ENCODE peak calls at places on chromosomes 4 and X, in eight cellular contexts. E is prostate gland, R is heart right ventricle, H is glutamatergic neuron, B is Calu3, P is foreskin fibroblast, D is fibroblast of lung, N is GM10248. G is an unnamed sample.

GRCh38 chr4:176380352-176381157 is 60.8 kb downstream of the SPCS3 start:
- DNase-seq in E (no peak), R (no peak), H (no peak), B (peak), P (no peak), D (no peak), N (no peak), G (no peak)

GRCh38 chr4:34010703-34011102 is 2233.6 kb downstream of the ARAP2 start:
- DNase-seq in E (no peak), R (no peak), H (no peak), B (no peak), P (no peak), D (no peak), N (no peak), G (no peak)

GRCh38 chr4:8336412-8337075 is 67.0 kb downstream of the HTRA3 start:
- DNase-seq in E (no peak), R (no peak), H (no peak), B (no peak), P (peak), D (no peak), N (no peak), G (no peak)

GRCh38 chr4:156976147-156976546 is 4.5 kb upstream of the PDGFC start:
- DNase-seq in E (no peak), R (no peak), H (no peak), B (no peak), P (peak), D (peak), N (no peak), G (no peak)

GRCh38 chr4:83013931-83014330 is 3.3 kb upstream of the LIN54 start:
- DNase-seq in E (no peak), R (no peak), H (no peak), B (no peak), P (no peak), D (no peak), N (no peak), G (no peak)

GRCh38 chr4:80137631-80138030 is 59.7 kb upstream of the PRDM8 start:
- DNase-seq in E (no peak), R (no peak), H (no peak), B (no peak), P (no peak), D (no peak), N (no peak), G (no peak)

GRCh38 chrX:44908198-44908597 is 35.2 kb downstream of the KDM6A start:
- DNase-seq in E (no peak), R (no peak), H (no peak), B (no peak), P (no peak), D (no peak), N (no peak), G (no peak)

GRCh38 chr4:44583393-44583792 is 68.0 kb downstream of the YIPF7 start:
- DNase-seq in E (no peak), R (no peak), H (no peak), B (no peak), P (no peak), D (no peak), N (no peak), G (no peak)

GRCh38 chr4:48654015-48654664 is 125.9 kb downstream of the FRYL start:
- DNase-seq in E (no peak), R (no peak), H (no peak), B (no peak), P (no peak), D (peak), N (no peak), G (no peak)

GRCh38 chr4:107931775-107932321 is 499 bp downstream of the CYP2U1 start:
- DNase-seq in E (peak), R (no peak), H (no peak), B (no peak), P (no peak), D (no peak), N (no peak), G (no peak)

GRCh38 chrX:12060489-12061260 is 77.6 kb upstream of the FRMPD4 start:
- DNase-seq in E (no peak), R (no peak), H (no peak), B (no peak), P (no peak), D (no peak), N (no peak), G (no peak)

GRCh38 chr4:19286924-19287323 is 964.8 kb upstream of the SLIT2 start:
- DNase-seq in E (no peak), R (no peak), H (no peak), B (no peak), P (no peak), D (no peak), N (no peak), G (no peak)

GRCh38 chr4:85318415-85318814 is 156.5 kb upstream of the ARHGAP24 start:
- DNase-seq in E (no peak), R (no peak), H (no peak), B (no peak), P (no peak), D (no peak), N (no peak), G (no peak)

GRCh38 chr4:6475492-6476020 is 3.1 kb upstream of the PPP2R2C start:
- DNase-seq in E (no peak), R (no peak), H (no peak), B (no peak), P (no peak), D (no peak), N (no peak), G (no peak)

GRCh38 chr4:78529569-78530209 is 21.9 kb upstream of the ANXA3 start:
- DNase-seq in E (no peak), R (no peak), H (no peak), B (no peak), P (peak), D (peak), N (no peak), G (no peak)

GRCh38 chr4:175641053-175641452 is 171.0 kb downstream of the GPM6A start:
- DNase-seq in E (no peak), R (no peak), H (no peak), B (no peak), P (no peak), D (no peak), N (no peak), G (no peak)

GRCh38 chr4:7282094-7282370 is 89.7 kb downstream of the SORCS2 start:
- DNase-seq in E (no peak), R (no peak), H (peak), B (no peak), P (no peak), D (no peak), N (no peak), G (no peak)

GRCh38 chr4:6221851-6222760 is 21.8 kb upstream of the JAKMIP1 start:
- DNase-seq in E (peak), R (peak), H (peak), B (no peak), P (no peak), D (no peak), N (peak), G (peak)

DNA sequence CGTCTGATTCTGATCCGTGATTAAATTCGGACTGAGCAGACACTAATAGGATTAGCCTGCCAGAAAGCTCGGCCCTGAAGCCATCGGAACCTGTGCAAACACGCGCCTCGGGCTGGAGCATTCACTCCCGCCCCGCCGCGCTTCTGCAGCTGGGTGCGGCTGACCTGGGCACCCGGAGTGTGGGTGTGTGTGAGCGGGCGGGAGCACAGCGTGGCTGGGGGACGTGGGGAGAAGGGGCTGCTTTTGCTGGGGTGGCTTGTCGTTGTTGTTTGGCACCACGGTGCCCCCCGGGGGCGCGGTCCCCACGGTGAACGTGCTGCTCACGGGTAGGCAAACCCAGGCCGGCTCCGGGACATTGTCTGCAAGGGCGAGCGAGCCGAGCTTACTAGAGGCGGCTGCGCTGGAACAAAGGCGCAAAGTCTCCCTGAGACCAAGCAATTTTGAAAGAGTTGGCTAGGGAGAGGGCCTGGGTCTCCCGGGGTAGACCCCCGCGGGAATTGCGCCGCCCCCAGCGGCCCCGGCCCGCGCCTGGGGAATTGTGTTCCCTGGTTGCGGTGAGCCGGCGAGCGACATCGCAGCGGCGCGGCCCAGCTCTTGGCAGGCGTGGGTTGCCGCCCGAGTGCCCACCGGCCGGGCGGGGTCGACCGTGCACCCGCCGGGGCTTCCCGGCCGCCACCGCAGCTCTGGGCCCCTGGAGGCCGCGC is 1.4 kb downstream of the MAMLD1 start:
- DNase-seq in E (no peak), R (peak), H (peak), B (peak), P (no peak), D (peak), N (no peak), G (peak)
- TF ChIP-seq CTCF in E (no peak), R (no peak), H (no peak), B (no peak), P (no peak), D (no peak), N (no peak), G (no peak)

GRCh38 chr4:143202824-143203223 is 18.1 kb downstream of the USP38 start:
- DNase-seq in E (no peak), R (no peak), H (no peak), B (no peak), P (no peak), D (peak), N (no peak), G (no peak)

GRCh38 chr4:143203577-143203976 is 18.9 kb downstream of the USP38 start:
- DNase-seq in E (no peak), R (no peak), H (no peak), B (no peak), P (no peak), D (no peak), N (no peak), G (no peak)

DNA sequence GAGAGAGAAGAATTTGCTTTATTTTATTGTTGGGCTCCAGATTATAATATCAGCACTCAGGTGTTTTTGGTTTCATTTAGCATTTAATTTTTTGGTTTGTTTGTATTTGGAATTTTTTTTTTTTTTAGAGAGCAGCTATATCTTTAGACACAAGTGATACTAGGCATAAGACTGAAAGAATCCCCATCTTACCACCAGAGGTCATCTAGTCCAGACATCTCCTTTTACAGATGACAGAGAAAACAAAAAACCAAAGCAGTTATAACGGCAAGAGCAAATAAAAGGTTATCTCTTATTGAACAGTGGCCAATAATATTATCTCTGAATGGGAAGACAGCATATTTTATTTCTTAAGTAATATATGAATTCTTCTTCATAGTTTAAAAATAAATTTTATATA is 22.8 kb downstream of the USP38 start:
- DNase-seq in E (no peak), R (no peak), H (no peak), B (no peak), P (no peak), D (peak), N (no peak), G (no peak)
- TF ChIP-seq CTCF in E (no peak), R (peak), H (no peak), B (no peak), P (peak), D (peak), N (peak), G (peak)

DNA sequence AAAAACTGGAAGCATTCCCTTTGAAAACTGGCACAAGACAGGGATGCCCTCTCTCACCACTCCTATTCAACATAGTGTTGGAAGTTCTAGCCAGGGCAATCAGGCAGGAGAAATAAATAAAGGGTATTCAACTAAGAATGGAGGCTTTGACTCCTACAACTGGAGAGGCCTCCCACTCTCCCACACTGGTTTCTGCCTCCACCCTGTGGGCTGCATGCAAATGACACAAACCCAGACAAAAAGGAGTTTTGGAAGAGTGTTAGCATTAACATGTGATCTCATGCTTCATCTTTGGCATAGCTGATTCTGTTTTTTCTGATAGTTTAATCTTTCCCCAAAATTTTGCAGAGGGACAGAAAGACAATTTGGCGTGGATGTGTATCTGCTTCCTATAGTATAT is 80.8 kb upstream of the IQCM start:
- DNase-seq in E (no peak), R (no peak), H (peak), B (peak), P (no peak), D (peak), N (no peak), G (no peak)
- TF ChIP-seq CTCF in E (no peak), R (peak), H (no peak), B (no peak), P (peak), D (peak), N (peak), G (peak)

GRCh38 chr4:169048867-169049266 is 38.8 kb upstream of the CBR4 start:
- DNase-seq in E (no peak), R (no peak), H (no peak), B (no peak), P (no peak), D (no peak), N (no peak), G (no peak)

GRCh38 chr4:169047967-169048366 is 37.9 kb upstream of the CBR4 start:
- DNase-seq in E (no peak), R (no peak), H (no peak), B (no peak), P (no peak), D (no peak), N (no peak), G (no peak)

GRCh38 chr4:169042608-169043007 is 32.6 kb upstream of the CBR4 start:
- DNase-seq in E (no peak), R (no peak), H (no peak), B (no peak), P (no peak), D (no peak), N (no peak), G (no peak)

GRCh38 chr4:169044723-169045447 is 34.8 kb upstream of the CBR4 start:
- DNase-seq in E (no peak), R (no peak), H (no peak), B (no peak), P (no peak), D (no peak), N (no peak), G (no peak)

DNA sequence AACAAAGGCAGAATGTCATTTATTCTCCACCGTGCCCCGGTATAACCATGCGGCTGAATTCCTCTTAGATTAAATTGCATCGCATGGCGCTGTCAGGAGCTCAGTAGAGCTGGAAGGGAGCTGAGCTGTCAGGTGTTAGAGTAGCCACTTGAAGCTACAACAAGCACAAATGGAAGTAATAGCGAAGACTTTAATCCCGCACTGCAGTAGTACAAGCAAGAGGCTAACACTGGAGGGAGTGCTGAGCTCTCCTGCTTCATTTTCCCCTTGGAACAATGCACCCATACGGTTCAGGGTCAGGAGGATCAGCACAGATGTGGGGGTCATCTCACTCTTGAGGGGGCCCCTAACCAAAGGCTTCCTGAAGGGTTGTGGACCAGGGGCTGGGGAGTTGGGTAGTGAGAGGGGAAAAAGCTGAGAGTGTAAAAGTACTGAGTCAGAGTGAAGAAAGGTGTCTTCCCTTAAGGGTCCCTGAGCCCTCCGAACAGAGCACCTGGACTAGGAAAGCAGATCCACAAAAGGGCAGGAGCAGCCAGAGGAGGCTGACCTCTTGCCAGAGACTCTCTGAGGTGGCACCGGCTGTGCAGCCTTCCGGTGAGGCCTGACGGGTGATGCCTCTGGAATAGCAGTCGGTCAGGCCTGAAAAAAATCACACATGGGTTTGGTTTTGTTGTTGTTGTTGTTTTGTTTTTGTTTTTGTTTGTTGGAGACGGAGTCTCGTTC is 36.0 kb upstream of the CBR4 start:
- DNase-seq in E (no peak), R (no peak), H (no peak), B (no peak), P (no peak), D (peak), N (no peak), G (no peak)
- TF ChIP-seq CTCF in E (no peak), R (no peak), H (no peak), B (no peak), P (no peak), D (no peak), N (no peak), G (no peak)

DNA sequence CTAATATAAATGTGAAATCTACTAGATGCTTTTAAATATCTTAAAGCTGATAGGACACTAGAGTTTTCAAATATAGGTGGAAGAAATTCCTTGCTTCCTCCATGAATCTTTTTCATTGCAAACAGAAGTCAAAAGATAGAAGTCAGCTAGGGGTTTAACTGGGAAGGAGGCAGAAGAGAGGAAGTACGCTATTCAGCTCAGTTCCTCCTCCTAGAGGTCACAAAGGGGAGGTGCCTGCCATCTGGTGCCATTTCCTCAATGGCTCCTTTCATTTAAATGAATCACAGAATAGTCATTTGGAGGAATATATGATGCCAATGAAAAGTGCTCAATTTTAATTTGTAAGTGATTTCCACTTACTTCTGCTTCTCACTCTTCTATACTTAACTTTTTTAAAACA is 8.5 kb downstream of the COL25A1 start:
- DNase-seq in E (no peak), R (no peak), H (peak), B (peak), P (no peak), D (no peak), N (no peak), G (no peak)
- TF ChIP-seq CTCF in E (no peak), R (peak), H (peak), B (no peak), P (peak), D (no peak), N (peak), G (peak)

GRCh38 chrX:31988975-31989374 is 917.1 kb upstream of the FTHL17 start:
- DNase-seq in E (no peak), R (no peak), H (no peak), B (no peak), P (no peak), D (no peak), N (no peak), G (no peak)
- TF ChIP-seq CTCF in E (no peak), R (no peak), H (no peak), B (no peak), P (no peak), D (no peak), N (no peak), G (no peak)

DNA sequence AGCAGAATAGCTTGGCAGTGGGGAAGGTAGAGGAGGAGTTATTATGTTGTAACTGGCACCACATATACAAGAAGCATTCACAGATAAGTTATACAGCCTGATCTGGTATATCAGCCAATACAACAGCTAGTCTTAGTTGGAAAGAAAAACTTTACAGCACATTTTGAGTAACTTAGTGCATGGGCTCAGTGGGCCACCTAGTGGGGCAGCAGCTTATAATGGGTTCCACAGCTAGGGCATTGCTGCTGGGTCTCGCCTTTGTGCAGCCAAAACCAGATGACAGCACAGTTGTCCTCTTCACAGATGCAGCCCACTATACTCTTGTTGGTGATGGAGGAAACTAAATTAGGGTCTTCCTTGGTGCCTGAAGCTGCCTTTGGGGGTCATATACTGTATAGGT is 448.1 kb upstream of the RASGEF1B start:
- DNase-seq in E (no peak), R (no peak), H (no peak), B (peak), P (no peak), D (no peak), N (no peak), G (no peak)
- TF ChIP-seq CTCF in E (no peak), R (no peak), H (no peak), B (no peak), P (no peak), D (no peak), N (no peak), G (no peak)

GRCh38 chr4:67549123-67549522 is 3.8 kb upstream of the CENPC start:
- DNase-seq in E (no peak), R (no peak), H (no peak), B (no peak), P (no peak), D (peak), N (peak), G (no peak)
- TF ChIP-seq CTCF in E (no peak), R (peak), H (no peak), B (no peak), P (no peak), D (no peak), N (peak), G (peak)

DNA sequence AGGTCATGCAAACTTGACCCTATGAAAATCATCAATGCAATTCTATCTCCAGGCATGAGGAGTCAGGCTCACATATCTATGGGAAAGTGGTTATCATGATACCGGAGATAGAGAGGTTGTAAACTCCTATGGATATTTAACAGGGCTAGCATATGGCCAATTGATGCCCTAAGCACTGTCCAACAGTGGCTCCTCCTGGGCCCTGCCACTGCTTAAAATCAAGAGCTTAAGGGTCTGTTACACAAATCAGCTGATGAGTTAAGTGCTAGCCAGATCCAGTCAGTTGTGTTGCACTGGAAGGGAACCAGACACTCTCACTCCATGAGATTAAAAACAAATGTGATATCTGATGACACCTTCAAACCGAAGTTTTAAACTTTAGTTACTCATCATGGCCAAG is 337.6 kb downstream of the STIM2 start:
- DNase-seq in E (no peak), R (no peak), H (no peak), B (no peak), P (no peak), D (no peak), N (no peak), G (no peak)
- TF ChIP-seq CTCF in E (no peak), R (no peak), H (no peak), B (no peak), P (no peak), D (no peak), N (no peak), G (no peak)

G was measured in neural crest cell.